ENCODE peak calls at places on chromosome 20, in ten cellular contexts. O is lower leg skin; F is ELF-1; E is NCI-H524; V is uterus; H is activated CD4-positive, alpha-beta T cell treated with anti-CD3 and anti-CD28 coated beads for 4 hours; Z is stimulated activated CD4-positive, alpha-beta T cell treated with anti-CD3 and anti-CD28 coated beads, Interleukin-1b, Interleukin-23, amount 100 ng/mL, for 4 hours; Q is posterior cingulate gyrus; T is AG08395; I is spleen. N is an unnamed sample.

GRCh38 chr20:58603656-58604184 is 47.4 kb upstream of the STX16 start:
- DNase-seq in O (no peak), F (no peak), E (no peak), V (no peak), H (no peak), Z (no peak), Q (no peak), T (peak), I (peak), N (no peak)

GRCh38 chr20:34364013-34364382 is 925 bp downstream of the ITCH start:
- DNase-seq in O (peak), F (no peak), E (no peak), V (peak), H (peak), Z (no peak), Q (no peak), T (peak), I (no peak), N (peak)

GRCh38 chr20:47238780-47239769 is 117.4 kb downstream of the ZMYND8 start:
- DNase-seq in O (no peak), F (peak), E (no peak), V (no peak), H (no peak), Z (no peak), Q (no peak), T (no peak), I (no peak), N (no peak)

GRCh38 chr20:44409132-44409600 is 53.7 kb downstream of the HNF4A start:
- DNase-seq in O (no peak), F (no peak), E (no peak), V (no peak), H (no peak), Z (no peak), Q (no peak), T (peak), I (peak), N (no peak)

GRCh38 chr20:1202762-1203504 is at the start of gene C20orf202:
- DNase-seq in O (no peak), F (no peak), E (no peak), V (no peak), H (no peak), Z (no peak), Q (no peak), T (no peak), I (no peak), N (no peak)

GRCh38 chr20:47067776-47068175 is 173.1 kb downstream of the EYA2 start:
- DNase-seq in O (no peak), F (no peak), E (no peak), V (no peak), H (no peak), Z (no peak), Q (no peak), T (no peak), I (no peak), N (no peak)

GRCh38 chr20:32385541-32385940 is 27.4 kb downstream of the ASXL1 start:
- DNase-seq in O (no peak), F (no peak), E (no peak), V (no peak), H (no peak), Z (no peak), Q (no peak), T (no peak), I (no peak), N (no peak)

GRCh38 chr20:58362117-58362516 is 26.9 kb upstream of the VAPB start:
- DNase-seq in O (no peak), F (no peak), E (no peak), V (no peak), H (no peak), Z (no peak), Q (no peak), T (no peak), I (no peak), N (no peak)

GRCh38 chr20:50694379-50695143 is 3.2 kb upstream of the RIPOR3 start:
- DNase-seq in O (no peak), F (no peak), E (no peak), V (no peak), H (no peak), Z (no peak), Q (no peak), T (no peak), I (no peak), N (no peak)

GRCh38 chr20:58471161-58471834 is 43.9 kb downstream of the APCDD1L start:
- DNase-seq in O (no peak), F (no peak), E (no peak), V (peak), H (no peak), Z (no peak), Q (no peak), T (no peak), I (no peak), N (no peak)

GRCh38 chr20:64216036-64216435 is 39.5 kb upstream of the PCMTD2 start:
- DNase-seq in O (no peak), F (no peak), E (no peak), V (no peak), H (no peak), Z (no peak), Q (no peak), T (no peak), I (no peak), N (no peak)

GRCh38 chr20:54088430-54088829 is 18.0 kb upstream of the BCAS1 start:
- DNase-seq in O (no peak), F (no peak), E (no peak), V (no peak), H (no peak), Z (no peak), Q (no peak), T (peak), I (no peak), N (no peak)

GRCh38 chr20:3003416-3003815 is 40.0 kb upstream of the GNRH2 start:
- DNase-seq in O (no peak), F (no peak), E (no peak), V (no peak), H (no peak), Z (no peak), Q (no peak), T (no peak), I (no peak), N (no peak)

GRCh38 chr20:21503345-21503744 is 10.5 kb downstream of the NKX2-2 start:
- DNase-seq in O (no peak), F (no peak), E (no peak), V (no peak), H (no peak), Z (no peak), Q (no peak), T (peak), I (no peak), N (no peak)

GRCh38 chr20:47674145-47674544 is 111.1 kb downstream of the SULF2 start:
- DNase-seq in O (no peak), F (no peak), E (no peak), V (no peak), H (no peak), Z (no peak), Q (no peak), T (no peak), I (no peak), N (no peak)